ENCODE peak calls at places on chromosomes 4 and X, in six cellular contexts. K is ascending aorta, A is WERI-Rb-1, N is tibial artery, X is heart right ventricle, Z is upper lobe of right lung. J is an unnamed sample.

GRCh38 chr4:40363382-40363920 is 28.3 kb downstream of the CHRNA9 start:
- DNase-seq in Z (no peak), A (no peak), K (no peak), N (no peak), X (no peak), J (peak; percentile 70)

GRCh38 chrX:93791304-93791703 is 117.3 kb downstream of the FAM133A start:
- DNase-seq in K (no peak), X (no peak), Z (no peak), N (no peak), A (no peak), J (no peak)

GRCh38 chrX:51876441-51876840 is 17.0 kb upstream of the MAGED1 start:
- DNase-seq in X (no peak), N (no peak), A (no peak), K (no peak), Z (no peak), J (no peak)

GRCh38 chrX:128816919-128817318 is 706.4 kb downstream of the SMARCA1 start:
- DNase-seq in X (no peak), A (peak; percentile 9), Z (no peak), N (no peak), K (no peak), J (no peak)

GRCh38 chr4:83644677-83645639 is 109.0 kb downstream of the GPAT3 start:
- DNase-seq in Z (no peak), K (no peak), N (no peak), X (peak; percentile 25), A (peak; percentile 14), J (no peak)

GRCh38 chr4:40912455-40913055 is 162.8 kb downstream of the NSUN7 start:
- DNase-seq in N (no peak), K (no peak), A (no peak), Z (no peak), X (no peak), J (no peak)

GRCh38 chrX:153719238-153719637 is 4.9 kb downstream of the BCAP31 start:
- DNase-seq in Z (no peak), N (no peak), X (no peak), A (no peak), K (no peak), J (peak; percentile 56)

GRCh38 chr4:24537025-24537424 is 47.3 kb downstream of the DHX15 start:
- DNase-seq in N (no peak), K (no peak), X (no peak), Z (peak; percentile 27), A (no peak), J (no peak)

GRCh38 chrX:153861733-153862300 is 24.2 kb downstream of the L1CAM start:
- DNase-seq in Z (no peak), K (no peak), N (no peak), A (peak; percentile 74), X (no peak), J (no peak)

GRCh38 chr4:38131371-38132139 is 171.4 kb downstream of the PTTG2 start:
- DNase-seq in K (no peak), N (no peak), Z (no peak), A (peak; percentile 70), X (no peak), J (no peak)

GRCh38 chrX:100083146-100083715 is 326.8 kb downstream of the PCDH19 start:
- DNase-seq in N (no peak), X (no peak), Z (no peak), K (no peak), A (no peak), J (no peak)

GRCh38 chr4:28357985-28358384 is 1497.3 kb downstream of the STIM2 start:
- DNase-seq in N (no peak), K (no peak), Z (no peak), X (no peak), A (peak; percentile 63), J (no peak)

GRCh38 chr4:4666693-4667642 is 125.1 kb upstream of the STX18 start:
- DNase-seq in K (no peak), N (no peak), A (no peak), Z (no peak), X (no peak), J (no peak)

DNA sequence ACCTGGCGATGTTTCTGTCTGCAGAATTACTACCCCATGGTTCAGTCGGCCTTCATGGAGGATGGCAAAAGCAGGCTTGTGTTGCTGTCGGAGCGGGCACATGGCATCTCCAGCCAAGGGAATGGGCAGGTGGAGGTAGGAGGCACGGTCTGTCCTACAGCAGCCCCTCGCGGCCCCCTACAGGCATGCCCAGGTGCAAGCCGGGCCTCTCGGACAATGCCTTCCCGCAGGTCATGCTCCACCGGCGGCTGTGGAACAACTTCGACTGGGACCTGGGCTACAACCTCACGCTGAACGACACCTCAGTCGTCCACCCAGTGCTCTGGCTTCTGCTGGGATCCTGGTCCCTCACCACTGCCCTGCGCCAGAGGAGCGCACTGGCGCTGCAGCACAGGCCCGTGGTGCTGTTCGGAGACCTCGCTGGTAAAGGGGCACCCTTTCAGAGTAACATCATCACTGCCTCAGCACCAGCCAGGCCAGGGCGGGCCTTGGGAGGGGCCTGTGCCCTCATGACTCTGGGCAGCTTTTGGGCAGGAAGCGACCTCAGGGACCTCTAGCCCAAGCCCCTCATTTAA is 29.5 kb upstream of the MRFAP1 start:
- DNase-seq in K (no peak), Z (no peak), A (no peak), X (no peak), N (no peak), J (no peak)
- H3K36me3 ChIP-seq in K (peaks cover 93% of the 10 kb centered on the region), Z (peaks cover 52% of the 10 kb centered on the region), A (no peaks in the 10 kb centered on the region), X (no peaks in the 10 kb centered on the region), N (peaks cover 100% of the 10 kb centered on the region), J (peaks cover 52% of the 10 kb centered on the region)

GRCh38 chr4:142341286-142341685 is 504.8 kb downstream of the INPP4B start:
- DNase-seq in K (no peak), A (no peak), N (no peak), X (no peak), Z (no peak), J (no peak)

GRCh38 chr4:142348489-142349076 is 497.5 kb downstream of the INPP4B start:
- DNase-seq in Z (no peak), K (no peak), X (no peak), N (no peak), A (peak; percentile 37), J (no peak)

GRCh38 chr4:142350886-142351285 is 495.2 kb downstream of the INPP4B start:
- DNase-seq in N (no peak), K (no peak), A (no peak), X (no peak), Z (no peak), J (no peak)

GRCh38 chr4:142347241-142347640 is 498.9 kb downstream of the INPP4B start:
- DNase-seq in Z (no peak), A (no peak), K (no peak), X (no peak), N (no peak), J (no peak)

DNA sequence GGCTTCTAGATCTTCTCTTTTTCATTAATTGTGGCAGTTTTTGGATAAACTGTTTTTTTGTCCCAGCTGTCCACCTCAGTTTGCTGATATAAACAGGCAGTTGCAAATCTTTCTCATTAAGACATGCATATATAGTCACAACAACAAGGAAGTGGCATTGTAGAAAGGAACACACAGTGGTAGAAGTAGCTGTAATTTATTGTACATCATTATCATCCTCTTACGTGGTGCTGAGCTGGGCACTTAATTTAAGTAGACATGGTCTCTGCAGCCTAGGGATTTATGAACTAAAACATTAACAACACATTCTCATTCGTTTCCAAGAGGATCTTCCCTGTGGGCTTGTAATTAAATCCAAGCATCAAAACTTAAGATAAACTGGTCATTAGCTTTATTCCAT is 500.2 kb downstream of the INPP4B start:
- DNase-seq in K (no peak), N (no peak), Z (no peak), A (peak; percentile 19), X (no peak), J (no peak)
- H3K36me3 ChIP-seq in K (no peaks in the 10 kb centered on the region), N (no peaks in the 10 kb centered on the region), Z (no peaks in the 10 kb centered on the region), A (no peaks in the 10 kb centered on the region), X (no peaks in the 10 kb centered on the region), J (no peaks in the 10 kb centered on the region)

DNA sequence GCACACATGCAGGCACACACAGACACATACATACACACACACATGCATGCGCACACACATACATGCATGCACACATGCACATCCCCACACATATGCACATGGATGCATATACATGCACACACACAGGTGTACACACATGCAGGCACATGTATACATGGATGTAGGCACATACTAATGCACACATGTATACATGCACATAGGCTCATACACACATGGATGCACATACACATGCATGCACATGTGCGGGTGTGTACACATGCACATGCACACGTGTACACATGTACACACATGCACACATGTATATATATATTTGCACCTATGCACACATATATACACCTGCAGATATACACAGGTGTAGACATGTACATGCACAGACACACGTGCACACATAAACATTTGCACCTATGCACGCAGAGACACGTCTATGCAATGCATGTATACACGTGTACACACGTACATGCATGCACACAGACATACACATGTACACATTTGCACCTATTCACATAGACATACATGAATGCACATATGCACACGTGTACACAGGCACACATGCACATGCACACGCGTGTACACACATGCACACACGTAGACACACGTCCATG is 4.0 kb downstream of the PLCXD1 start:
- DNase-seq in A (no peak), K (no peak), Z (no peak), X (no peak), N (no peak), J (peak; percentile 6)
- H3K36me3 ChIP-seq in A (peaks cover 55% of the 10 kb centered on the region), K (peaks cover 4% of the 10 kb centered on the region), Z (peaks cover 41% of the 10 kb centered on the region), X (no peaks in the 10 kb centered on the region), N (peaks cover 7% of the 10 kb centered on the region), J (peaks cover 17% of the 10 kb centered on the region)

GRCh38 chr4:41944089-41944488 is 8.9 kb downstream of the TMEM33 start:
- DNase-seq in A (no peak), N (no peak), Z (no peak), X (no peak), K (no peak), J (no peak)
- H3K36me3 ChIP-seq in A (peaks cover 58% of the 10 kb centered on the region), N (peaks cover 17% of the 10 kb centered on the region), Z (peaks cover 80% of the 10 kb centered on the region), X (no peaks in the 10 kb centered on the region), K (peaks cover 43% of the 10 kb centered on the region), J (peaks cover under 1% of the 10 kb centered on the region)

GRCh38 chr4:2901186-2901585 is 57.5 kb downstream of the ADD1 start:
- DNase-seq in K (no peak), Z (no peak), X (no peak), A (no peak), N (no peak), J (no peak)
- H3K36me3 ChIP-seq in K (peaks cover 94% of the 10 kb centered on the region), Z (peaks cover 100% of the 10 kb centered on the region), X (peaks cover 3% of the 10 kb centered on the region), A (peaks cover 96% of the 10 kb centered on the region), N (peaks cover 99% of the 10 kb centered on the region), J (peaks cover 85% of the 10 kb centered on the region)

GRCh38 chr4:17597517-17597916 is 16.9 kb upstream of the MED28 start:
- DNase-seq in Z (no peak), X (no peak), N (no peak), A (peak; percentile 63), K (no peak), J (no peak)
- H3K36me3 ChIP-seq in Z (peaks cover 100% of the 10 kb centered on the region), X (no peaks in the 10 kb centered on the region), N (peaks cover 88% of the 10 kb centered on the region), A (peaks cover 51% of the 10 kb centered on the region), K (peaks cover 67% of the 10 kb centered on the region), J (peaks cover 76% of the 10 kb centered on the region)

DNA sequence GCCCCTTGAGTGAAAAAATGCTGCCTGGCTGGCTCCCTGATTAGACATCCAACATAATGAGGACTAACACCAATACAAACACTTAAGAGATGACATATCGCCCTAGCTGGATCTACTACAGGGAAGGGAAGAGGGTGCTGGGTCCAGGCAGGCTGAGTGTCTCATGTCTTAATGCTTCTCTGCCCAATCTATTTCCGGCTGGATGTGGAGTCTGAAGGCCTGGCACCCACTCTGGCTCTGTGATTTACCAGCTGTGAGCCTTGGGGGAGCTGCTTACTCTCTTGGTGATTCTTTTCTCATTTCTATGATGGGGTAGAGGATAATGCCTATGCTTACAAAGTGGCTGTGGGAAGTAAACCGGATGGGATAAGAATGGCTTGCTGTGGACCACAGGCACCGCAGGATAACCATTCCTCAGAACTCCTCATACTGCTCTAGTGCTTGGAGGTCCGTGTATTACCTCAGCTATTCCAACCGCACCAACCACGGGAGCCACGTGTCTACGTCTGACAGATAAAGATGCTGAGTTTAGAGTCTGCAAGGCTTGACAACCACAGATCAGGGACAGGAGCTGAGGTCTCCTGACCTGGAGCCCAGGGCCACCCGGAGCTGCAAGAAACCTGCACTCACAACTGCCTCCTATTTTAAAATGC is 161.7 kb downstream of the AFAP1 start:
- DNase-seq in X (no peak), Z (peak; percentile 28), K (no peak), N (peak; percentile 45), A (no peak), J (peak; percentile 14)
- H3K36me3 ChIP-seq in X (no peaks in the 10 kb centered on the region), Z (peaks cover 29% of the 10 kb centered on the region), K (peaks cover 42% of the 10 kb centered on the region), N (peaks cover 46% of the 10 kb centered on the region), A (peaks cover 41% of the 10 kb centered on the region), J (no peaks in the 10 kb centered on the region)

J was measured in upper lobe of left lung.